ENCODE peak calls at places on chromosomes 11 and 22, in seven cellular contexts. J is epithelial cell of proximal tubule; Q is neural crest cell; H is stimulated activated CD4-positive, alpha-beta T cell treated with anti-CD3 and anti-CD28 coated beads, TNF-alpha, amount 100 ng/mL, for 48 hours; F is lung; N is sciatic nerve; O is brain microvascular endothelial cell. P is an unnamed sample.

GRCh38 chr22:23168381-23169031 is 11.8 kb upstream of the BCR start:
- DNase-seq in H (no peak), N (no peak), Q (no peak), J (no peak), F (no peak), O (no peak), P (no peak)

GRCh38 chr11:9273430-9274336 is 8.5 kb upstream of the DENND5A start:
- DNase-seq in O (no peak), H (no peak), F (no peak), Q (no peak), J (no peak), N (no peak), P (no peak)

GRCh38 chr11:40129276-40129675 is 1330.2 kb downstream of the LRRC4C start:
- DNase-seq in O (no peak), F (no peak), Q (no peak), H (no peak), J (no peak), N (no peak), P (no peak)

GRCh38 chr22:30253205-30253852 is 6.8 kb upstream of the LIF start:
- DNase-seq in O (peak; percentile 87), N (peak; percentile 86), Q (peak; percentile 53), H (no peak), F (peak; percentile 57), J (no peak), P (no peak)

GRCh38 chr11:104320091-104320490 is 156.1 kb upstream of the PDGFD start:
- DNase-seq in N (no peak), O (no peak), F (no peak), J (no peak), H (no peak), Q (no peak), P (no peak)

GRCh38 chr11:135006800-135007199 is 594.8 kb upstream of the B3GAT1 start:
- DNase-seq in N (no peak), Q (no peak), J (no peak), H (no peak), O (no peak), F (no peak), P (no peak)

GRCh38 chr11:3796796-3797328 is 492 bp downstream of the NUP98 start:
- DNase-seq in H (no peak), J (no peak), Q (no peak), F (peak; percentile 58), N (no peak), O (no peak), P (no peak)

GRCh38 chr11:6610591-6610990 is 1.4 kb downstream of the TAF10 start:
- DNase-seq in Q (no peak), N (no peak), F (no peak), H (no peak), O (no peak), J (no peak), P (no peak)

GRCh38 chr11:107493117-107493516 is 35.5 kb upstream of the CWF19L2 start:
- DNase-seq in O (peak; percentile 48), J (peak; percentile 55), Q (no peak), F (no peak), N (no peak), H (no peak), P (no peak)

GRCh38 chr22:22103078-22103593 is 120.5 kb upstream of the TOP3B start:
- DNase-seq in F (no peak), O (no peak), Q (peak; percentile 34), H (no peak), N (no peak), J (no peak), P (no peak)

GRCh38 chr22:36010913-36011312 is 17.7 kb downstream of the RBFOX2 start:
- DNase-seq in H (no peak), F (no peak), N (no peak), J (no peak), Q (no peak), O (peak; percentile 76), P (no peak)

GRCh38 chr11:2755071-2755470 is 55.3 kb upstream of the KCNQ1OT1 start:
- DNase-seq in N (no peak), J (no peak), O (no peak), F (no peak), H (no peak), Q (no peak), P (no peak)

GRCh38 chr11:75762885-75763284 is 5.7 kb upstream of the DGAT2 start:
- DNase-seq in O (no peak), Q (no peak), N (peak; percentile 14), H (no peak), J (no peak), F (no peak), P (no peak)

GRCh38 chr11:108967571-108967970 is 302.7 kb downstream of the DDX10 start:
- DNase-seq in F (no peak), N (no peak), J (no peak), H (no peak), Q (no peak), O (no peak), P (no peak)

GRCh38 chr11:43693069-43693468 is 12.5 kb downstream of the HSD17B12 start:
- DNase-seq in H (no peak), F (no peak), N (no peak), O (no peak), Q (no peak), J (no peak), P (no peak)

GRCh38 chr11:71462726-71463125 is 9.7 kb downstream of the NADSYN1 start:
- DNase-seq in H (no peak), F (no peak), J (no peak), N (no peak), O (no peak), Q (no peak), P (no peak)

GRCh38 chr11:69950120-69950519 is 128.0 kb upstream of the ANO1 start:
- DNase-seq in Q (peak; percentile 41), N (no peak), F (no peak), J (no peak), O (peak; percentile 25), H (no peak), P (no peak)

GRCh38 chr11:16393335-16393734 is 37.0 kb upstream of the SOX6 start:
- DNase-seq in Q (no peak), J (no peak), N (no peak), H (no peak), F (no peak), O (no peak), P (no peak)

GRCh38 chr22:46806789-46807188 is 44.3 kb downstream of the TBC1D22A start:
- DNase-seq in H (no peak), Q (no peak), N (peak; percentile 14), F (no peak), J (no peak), O (no peak), P (no peak)

GRCh38 chr11:120776683-120777010 is 247.3 kb upstream of the TBCEL start:
- DNase-seq in H (no peak), O (no peak), N (no peak), Q (no peak), J (no peak), F (no peak), P (no peak)

GRCh38 chr22:48464246-48464645 is 1363.4 kb downstream of the BRD1 start:
- DNase-seq in H (no peak), Q (no peak), O (no peak), N (peak; percentile 25), J (no peak), F (no peak), P (no peak)

P was measured in activated B cell treated with CpG ODN at 0.5 μM for 24 hours.